ENCODE peak calls at places on chromosomes 13 and 19, in six cellular contexts. D, G, A, N, B and I are unnamed samples.

GRCh38 chr13:19685445-19685844 is 52.0 kb downstream of the MPHOSPH8 start:
- DNase-seq in D (no peak), G (no peak), A (no peak), N (no peak), B (no peak), I (no peak)

GRCh38 chr13:42747399-42747873 is 33.9 kb upstream of the FAM216B start:
- DNase-seq in D (no peak), G (peak), A (no peak), N (peak), B (no peak), I (peak)

GRCh38 chr19:35037716-35038622 is 3.6 kb upstream of the HPN start:
- DNase-seq in D (no peak), G (no peak), A (no peak), N (no peak), B (no peak), I (no peak)

GRCh38 chr19:33245948-33246728 is 20.5 kb upstream of the SLC7A10 start:
- DNase-seq in D (no peak), G (no peak), A (no peak), N (peak), B (no peak), I (no peak)

GRCh38 chr19:45008554-45008953 is 7.3 kb downstream of the RELB start:
- DNase-seq in D (no peak), G (no peak), A (no peak), N (no peak), B (no peak), I (no peak)

GRCh38 chr19:12796146-12797071 is 5.1 kb downstream of the JUNB start:
- DNase-seq in D (no peak), G (peak), A (peak), N (peak), B (peak), I (peak)

GRCh38 chr13:53064721-53065120 is 36.1 kb downstream of the OLFM4 start:
- DNase-seq in D (no peak), G (no peak), A (no peak), N (no peak), B (no peak), I (no peak)

GRCh38 chr19:980133-980998 is 3.8 kb upstream of the WDR18 start:
- DNase-seq in D (no peak), G (no peak), A (peak), N (no peak), B (no peak), I (no peak)

GRCh38 chr13:35549481-35549880 is 73.0 kb upstream of the MAB21L1 start:
- DNase-seq in D (no peak), G (peak), A (no peak), N (peak), B (no peak), I (peak)

GRCh38 chr13:75139291-75139690 is 342.7 kb downstream of the TBC1D4 start:
- DNase-seq in D (no peak), G (no peak), A (no peak), N (peak), B (no peak), I (no peak)

GRCh38 chr13:25118371-25118770 is 22.4 kb downstream of the PABPC3 start:
- DNase-seq in D (no peak), G (no peak), A (no peak), N (no peak), B (peak), I (no peak)

GRCh38 chr19:1631557-1632100 is 20.8 kb downstream of the TCF3 start:
- DNase-seq in D (no peak), G (no peak), A (no peak), N (no peak), B (no peak), I (no peak)

GRCh38 chr19:13151605-13152355 is 1.6 kb downstream of the IER2 start:
- DNase-seq in D (peak), G (peak), A (peak), N (peak), B (peak), I (peak)

GRCh38 chr13:30222253-30222652 is 85.1 kb downstream of the KATNAL1 start:
- DNase-seq in D (no peak), G (no peak), A (no peak), N (no peak), B (peak), I (peak)

GRCh38 chr19:16285769-16286564 is 38.7 kb upstream of the KLF2 start:
- DNase-seq in D (no peak), G (no peak), A (peak), N (no peak), B (no peak), I (no peak)

GRCh38 chr13:103386341-103386740 is 320.1 kb upstream of the SLC10A2 start:
- DNase-seq in D (no peak), G (peak), A (peak), N (peak), B (no peak), I (peak)

GRCh38 chr19:5585461-5586299 is 17.9 kb upstream of the TINCR start:
- DNase-seq in D (no peak), G (no peak), A (peak), N (no peak), B (no peak), I (peak)

GRCh38 chr13:108895220-108895704 is 265.9 kb downstream of the MYO16 start:
- DNase-seq in D (no peak), G (peak), A (peak), N (peak), B (peak), I (peak)

GRCh38 chr19:45177817-45178261 is at the start of gene TRAPPC6A:
- DNase-seq in D (no peak), G (peak), A (no peak), N (peak), B (no peak), I (peak)

GRCh38 chr13:60448907-60449510 is 52.0 kb downstream of the TDRD3 start:
- DNase-seq in D (no peak), G (peak), A (peak), N (peak), B (peak), I (peak)

GRCh38 chr19:7415163-7415856 is 66.6 kb downstream of the ARHGEF18 start:
- DNase-seq in D (no peak), G (no peak), A (no peak), N (peak), B (no peak), I (peak)

GRCh38 chr19:1852729-1853128 is 4.4 kb upstream of the REXO1 start:
- DNase-seq in D (no peak), G (no peak), A (no peak), N (no peak), B (no peak), I (no peak)

GRCh38 chr13:83232626-83233025 is 649.6 kb downstream of the SLITRK1 start:
- DNase-seq in D (no peak), G (no peak), A (no peak), N (no peak), B (no peak), I (no peak)

GRCh38 chr13:83229574-83230300 is 652.5 kb downstream of the SLITRK1 start:
- DNase-seq in D (no peak), G (no peak), A (peak), N (no peak), B (no peak), I (no peak)
- H3K27ac ChIP-seq in D (no peak), G (no peak), A (no peak), N (no peak), B (no peak), I (no peak)

GRCh38 chr19:42242071-42242511 is 311 bp downstream of the GSK3A start:
- DNase-seq in D (no peak), G (no peak), A (no peak), N (no peak), B (peak), I (no peak)
- TF ChIP-seq CTCF in D (no peak), G (no peak), A (no peak), N (no peak), B (no peak), I (no peak)

DNA sequence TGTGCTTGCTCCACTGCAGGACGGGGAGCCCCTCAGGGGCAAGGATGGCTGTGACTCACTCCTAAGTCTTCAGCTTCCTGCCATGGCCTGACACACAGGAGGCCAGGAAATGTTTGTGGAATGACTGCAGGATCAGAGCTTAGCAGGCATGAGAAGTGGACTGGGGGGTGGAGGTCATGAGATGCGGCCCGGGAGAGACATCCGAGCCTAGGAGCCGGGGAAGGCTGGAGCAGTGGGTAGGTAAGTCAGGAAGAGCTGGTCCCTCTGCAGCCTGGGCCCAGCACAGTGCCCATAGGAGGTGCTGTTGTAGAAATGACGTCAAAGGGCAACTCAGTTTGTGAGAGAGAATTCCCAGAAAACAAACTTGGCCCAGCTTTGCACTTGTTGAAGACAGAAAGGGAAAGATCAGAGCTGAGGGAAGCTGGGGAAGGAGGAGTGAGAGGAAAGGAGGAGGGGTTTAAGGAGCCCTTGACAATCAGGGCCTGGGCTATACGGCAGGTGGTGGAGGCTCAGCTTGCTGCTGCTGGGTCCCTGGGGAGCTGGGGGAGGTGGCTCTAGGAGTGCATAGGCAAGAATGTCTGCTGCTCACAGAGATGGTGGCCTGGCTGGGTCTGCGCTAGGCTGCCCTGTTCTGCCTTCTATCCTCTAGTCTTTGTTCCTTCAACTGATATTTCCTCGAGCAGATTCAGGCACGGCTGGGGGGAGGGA is 18.5 kb downstream of the POU2F2 start:
- DNase-seq in D (no peak), G (peak), A (no peak), N (peak), B (peak), I (peak)
- H3K4me3 ChIP-seq in D (no peak), G (no peak), A (no peak), N (peak), B (peak), I (no peak)

GRCh38 chr19:49498475-49498874 is 2.2 kb downstream of the RPS11 start:
- DNase-seq in D (no peak), G (no peak), A (no peak), N (no peak), B (no peak), I (no peak)

GRCh38 chr19:49499030-49499670 is 2.9 kb downstream of the RPS11 start:
- DNase-seq in D (no peak), G (no peak), A (no peak), N (no peak), B (no peak), I (no peak)

GRCh38 chr19:49497047-49497789 is 984 bp downstream of the RPS11 start:
- DNase-seq in D (peak), G (peak), A (peak), N (peak), B (peak), I (peak)

GRCh38 chr19:49497790-49498106 is 1.5 kb downstream of the RPS11 start:
- DNase-seq in D (no peak), G (no peak), A (no peak), N (no peak), B (no peak), I (no peak)

GRCh38 chr19:49496574-49497008 is 357 bp downstream of the RPS11 start:
- DNase-seq in D (no peak), G (no peak), A (no peak), N (no peak), B (no peak), I (no peak)
- H3K27ac ChIP-seq in D (peak), G (peak), A (peak), N (peak), B (peak), I (peak)

GRCh38 chr19:46372901-46373572 is 26.1 kb downstream of the PPP5C start:
- DNase-seq in D (no peak), G (no peak), A (no peak), N (no peak), B (no peak), I (peak)
- TF ChIP-seq CTCF in D (no peak), G (peak), A (peak), N (peak), B (peak), I (peak)